ENCODE peak calls at places on chromosomes 13 and 19, in four cellular contexts. One of them, this sample, is unnamed.

GRCh38 chr19:35896643-35897040 is 3.7 kb downstream of the NFKBID start:
- DNase-seq in K562: no peak
- DNase-seq in HL-60: no peak
- DNase-seq in GM12878: no peak
- DNase-seq in this sample: no peak

GRCh38 chr19:977058-977464 is 7.1 kb upstream of the WDR18 start:
- DNase-seq in GM12878: no peak
- DNase-seq in HL-60: no peak
- DNase-seq in K562: no peak
- DNase-seq in this sample: no peak

GRCh38 chr19:4206818-4207484 is 22.4 kb upstream of the EBI3 start:
- DNase-seq in HL-60: no peak
- DNase-seq in K562: no peak
- DNase-seq in GM12878: no peak
- DNase-seq in this sample: no peak

GRCh38 chr19:15251010-15251748 is 18.9 kb upstream of the EPHX3 start:
- DNase-seq in HL-60: no peak
- DNase-seq in GM12878: no peak
- DNase-seq in K562: no peak
- DNase-seq in this sample: no peak

GRCh38 chr19:45972081-45972943 is 1.4 kb downstream of the NOVA2 start:
- DNase-seq in HL-60: peak
- DNase-seq in GM12878: no peak
- DNase-seq in K562: peak
- DNase-seq in this sample: no peak

GRCh38 chr13:110651271-110651670 is 35.9 kb downstream of the NAXD start:
- DNase-seq in GM12878: no peak
- DNase-seq in HL-60: no peak
- DNase-seq in K562: no peak
- DNase-seq in this sample: no peak

GRCh38 chr13:100140441-100140840 is 51.5 kb downstream of the PCCA start:
- DNase-seq in GM12878: no peak
- DNase-seq in HL-60: no peak
- DNase-seq in K562: no peak
- DNase-seq in this sample: no peak

GRCh38 chr19:51327066-51327985 is 14.6 kb downstream of the VSIG10L start:
- DNase-seq in K562: peak
- DNase-seq in GM12878: no peak
- DNase-seq in HL-60: peak
- DNase-seq in this sample: peak

GRCh38 chr13:50810998-50811397 is 32.5 kb downstream of the DLEU7 start:
- DNase-seq in K562: no peak
- DNase-seq in HL-60: peak
- DNase-seq in GM12878: peak
- DNase-seq in this sample: no peak

GRCh38 chr19:16141043-16141442 is 2.4 kb upstream of the HSH2D start:
- DNase-seq in HL-60: peak
- DNase-seq in K562: no peak
- DNase-seq in GM12878: peak
- DNase-seq in this sample: no peak

GRCh38 chr19:7987084-7987768 is 18.2 kb downstream of the ELAVL1 start:
- DNase-seq in HL-60: no peak
- DNase-seq in K562: no peak
- DNase-seq in GM12878: no peak
- DNase-seq in this sample: no peak

GRCh38 chr13:111115051-111115840 is at the start of gene ARHGEF7:
- DNase-seq in K562: peak
- DNase-seq in HL-60: no peak
- DNase-seq in GM12878: no peak
- DNase-seq in this sample: peak

GRCh38 chr13:31625115-31625514 is 114.2 kb upstream of the RXFP2 start:
- DNase-seq in GM12878: no peak
- DNase-seq in K562: no peak
- DNase-seq in HL-60: no peak
- DNase-seq in this sample: no peak

GRCh38 chr19:5022066-5022860 is 53.4 kb downstream of the KDM4B start:
- DNase-seq in GM12878: no peak
- DNase-seq in HL-60: no peak
- DNase-seq in K562: no peak
- DNase-seq in this sample: no peak

GRCh38 chr19:33413426-33413725 is 39.9 kb downstream of the CEBPG start:
- DNase-seq in GM12878: no peak
- DNase-seq in K562: no peak
- DNase-seq in HL-60: no peak
- DNase-seq in this sample: no peak

GRCh38 chr13:100389617-100390016 is 199.0 kb downstream of the GGACT start:
- DNase-seq in GM12878: no peak
- DNase-seq in HL-60: no peak
- DNase-seq in K562: no peak
- DNase-seq in this sample: no peak

GRCh38 chr19:5436101-5436947 is 18.9 kb upstream of the ZNRF4 start:
- DNase-seq in GM12878: no peak
- DNase-seq in K562: peak
- DNase-seq in HL-60: no peak
- DNase-seq in this sample: no peak

GRCh38 chr19:34317311-34317927 is 47.6 kb upstream of the GPI start:
- DNase-seq in K562: peak
- DNase-seq in GM12878: no peak
- DNase-seq in HL-60: no peak
- DNase-seq in this sample: no peak

GRCh38 chr19:52923782-52924593 is 760 bp upstream of the ZNF888 start:
- DNase-seq in K562: peak
- DNase-seq in GM12878: no peak
- DNase-seq in HL-60: peak
- DNase-seq in this sample: no peak

GRCh38 chr13:80100636-80101035 is 240.3 kb downstream of the SPRY2 start:
- DNase-seq in K562: no peak
- DNase-seq in HL-60: no peak
- DNase-seq in GM12878: no peak
- DNase-seq in this sample: no peak

GRCh38 chr13:93230466-93230865 is 3.9 kb downstream of the GPC6 start:
- DNase-seq in K562: no peak
- DNase-seq in HL-60: no peak
- DNase-seq in GM12878: no peak
- DNase-seq in this sample: no peak

GRCh38 chr13:109858319-109858718 is 71.9 kb upstream of the IRS2 start:
- DNase-seq in HL-60: no peak
- DNase-seq in GM12878: no peak
- DNase-seq in K562: no peak
- DNase-seq in this sample: no peak

GRCh38 chr13:44818428-44818827 is 170.8 kb downstream of the NUFIP1 start:
- DNase-seq in HL-60: no peak
- DNase-seq in K562: no peak
- DNase-seq in GM12878: no peak
- DNase-seq in this sample: no peak

GRCh38 chr19:1244693-1245451 is 3.3 kb downstream of the ATP5F1D start:
- DNase-seq in GM12878: no peak
- DNase-seq in K562: no peak
- DNase-seq in HL-60: no peak
- DNase-seq in this sample: no peak

GRCh38 chr19:8569066-8569761 is 8.0 kb downstream of the MYO1F start:
- DNase-seq in K562: peak
- DNase-seq in HL-60: peak
- DNase-seq in GM12878: peak
- DNase-seq in this sample: peak

GRCh38 chr19:47309038-47309437 is 623 bp upstream of the C5AR1 start:
- DNase-seq in K562: no peak
- DNase-seq in GM12878: no peak
- DNase-seq in HL-60: no peak
- DNase-seq in this sample: no peak

GRCh38 chr19:47309608-47310007 is at the start of gene C5AR1:
- DNase-seq in GM12878: no peak
- DNase-seq in HL-60: no peak
- DNase-seq in K562: no peak
- DNase-seq in this sample: no peak

GRCh38 chr19:47312366-47313006 is 2.8 kb downstream of the C5AR1 start:
- DNase-seq in GM12878: no peak
- DNase-seq in HL-60: no peak
- DNase-seq in K562: no peak
- DNase-seq in this sample: no peak

GRCh38 chr19:47310323-47310722 is 662 bp downstream of the C5AR1 start:
- DNase-seq in K562: no peak
- DNase-seq in HL-60: no peak
- DNase-seq in GM12878: no peak
- DNase-seq in this sample: no peak

DNA sequence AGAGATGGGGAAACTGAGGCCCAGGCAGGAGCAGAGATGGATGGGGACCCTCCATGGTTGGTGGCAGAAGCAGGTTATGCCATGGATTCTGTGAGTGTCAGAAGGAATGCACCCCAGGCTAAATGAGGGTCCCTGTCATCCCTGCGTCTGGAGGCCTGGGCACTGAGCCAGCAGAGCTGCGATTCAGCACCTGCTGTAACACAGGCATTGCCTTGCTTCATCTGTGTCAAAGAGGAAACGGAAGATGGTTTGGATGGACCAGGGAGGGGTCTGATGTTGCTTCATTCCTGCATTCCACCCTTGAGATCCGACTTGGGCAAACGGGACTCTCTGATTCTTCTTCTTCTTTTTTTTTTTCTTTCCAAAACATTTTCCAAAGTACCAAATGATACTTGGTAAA is 1.2 kb downstream of the C5AR1 start:
- DNase-seq in GM12878: no peak
- DNase-seq in K562: no peak
- DNase-seq in HL-60: peak
- DNase-seq in this sample: no peak
- TF ChIP-seq POLR2AphosphoS5 in GM12878: no peak
- TF ChIP-seq POLR2AphosphoS5 in K562: no peak
- TF ChIP-seq POLR2AphosphoS5 in HL-60: peak
- TF ChIP-seq POLR2AphosphoS5 in this sample: no peak

GRCh38 chr19:31727536-31727935 is 378.3 kb upstream of the TSHZ3 start:
- DNase-seq in K562: no peak
- DNase-seq in HL-60: no peak
- DNase-seq in GM12878: no peak
- DNase-seq in this sample: no peak

GRCh38 chr19:31730270-31730669 is 381.0 kb upstream of the TSHZ3 start:
- DNase-seq in HL-60: no peak
- DNase-seq in GM12878: no peak
- DNase-seq in K562: no peak
- DNase-seq in this sample: no peak

GRCh38 chr19:31725051-31725450 is 375.8 kb upstream of the TSHZ3 start:
- DNase-seq in K562: no peak
- DNase-seq in HL-60: no peak
- DNase-seq in GM12878: no peak
- DNase-seq in this sample: no peak
- TF ChIP-seq SPI1 in K562: no peak
- TF ChIP-seq SPI1 in HL-60: no peak
- TF ChIP-seq SPI1 in GM12878: no peak
- TF ChIP-seq SPI1 in this sample: no peak

GRCh38 chr19:38690146-38690545 is 42.7 kb downstream of the ACTN4 start:
- DNase-seq in GM12878: no peak
- DNase-seq in HL-60: no peak
- DNase-seq in K562: no peak
- DNase-seq in this sample: no peak

GRCh38 chr19:38692458-38693379 is 45.3 kb downstream of the ACTN4 start:
- DNase-seq in K562: no peak
- DNase-seq in GM12878: no peak
- DNase-seq in HL-60: no peak
- DNase-seq in this sample: no peak

GRCh38 chr19:38690832-38691231 is 43.4 kb downstream of the ACTN4 start:
- DNase-seq in K562: no peak
- DNase-seq in GM12878: no peak
- DNase-seq in HL-60: no peak
- DNase-seq in this sample: no peak

GRCh38 chr19:38693380-38694223 is 46.2 kb downstream of the ACTN4 start:
- DNase-seq in K562: no peak
- DNase-seq in GM12878: no peak
- DNase-seq in HL-60: peak
- DNase-seq in this sample: peak

DNA sequence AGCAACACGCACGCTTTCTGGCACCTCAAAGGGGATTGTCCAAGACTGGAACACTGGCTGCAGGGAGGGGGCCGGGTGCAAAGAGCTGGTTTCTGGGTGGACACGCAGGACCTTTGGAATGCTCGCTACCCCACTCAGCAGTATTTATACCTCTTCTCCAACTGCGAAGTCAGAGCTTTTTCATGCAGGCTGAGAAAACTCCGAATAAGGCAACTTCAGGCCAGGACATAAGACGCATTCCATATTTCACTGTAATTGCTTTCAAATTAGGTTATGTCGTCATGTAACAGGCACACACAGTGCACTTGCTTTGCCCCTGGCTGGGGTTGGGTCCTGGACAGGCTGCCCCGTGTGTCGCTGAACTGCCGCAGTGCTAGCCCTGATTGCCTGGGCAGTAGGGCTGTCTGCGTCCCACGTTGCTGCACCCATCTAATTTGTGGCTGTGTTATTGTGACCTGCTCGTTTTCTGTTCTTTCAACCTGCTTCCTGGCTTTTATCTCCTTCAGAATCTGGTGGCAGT is 44.5 kb downstream of the ACTN4 start:
- DNase-seq in GM12878: no peak
- DNase-seq in HL-60: no peak
- DNase-seq in K562: no peak
- DNase-seq in this sample: no peak
- TF ChIP-seq POLR2AphosphoS5 in GM12878: no peak
- TF ChIP-seq POLR2AphosphoS5 in HL-60: peak
- TF ChIP-seq POLR2AphosphoS5 in K562: no peak
- TF ChIP-seq POLR2AphosphoS5 in this sample: no peak

GRCh38 chr13:87859261-87859660 is 188.1 kb downstream of the SLITRK5 start:
- DNase-seq in GM12878: no peak
- DNase-seq in HL-60: no peak
- DNase-seq in K562: no peak
- DNase-seq in this sample: no peak
- TF ChIP-seq SPI1 in GM12878: no peak
- TF ChIP-seq SPI1 in HL-60: no peak
- TF ChIP-seq SPI1 in K562: no peak
- TF ChIP-seq SPI1 in this sample: no peak

DNA sequence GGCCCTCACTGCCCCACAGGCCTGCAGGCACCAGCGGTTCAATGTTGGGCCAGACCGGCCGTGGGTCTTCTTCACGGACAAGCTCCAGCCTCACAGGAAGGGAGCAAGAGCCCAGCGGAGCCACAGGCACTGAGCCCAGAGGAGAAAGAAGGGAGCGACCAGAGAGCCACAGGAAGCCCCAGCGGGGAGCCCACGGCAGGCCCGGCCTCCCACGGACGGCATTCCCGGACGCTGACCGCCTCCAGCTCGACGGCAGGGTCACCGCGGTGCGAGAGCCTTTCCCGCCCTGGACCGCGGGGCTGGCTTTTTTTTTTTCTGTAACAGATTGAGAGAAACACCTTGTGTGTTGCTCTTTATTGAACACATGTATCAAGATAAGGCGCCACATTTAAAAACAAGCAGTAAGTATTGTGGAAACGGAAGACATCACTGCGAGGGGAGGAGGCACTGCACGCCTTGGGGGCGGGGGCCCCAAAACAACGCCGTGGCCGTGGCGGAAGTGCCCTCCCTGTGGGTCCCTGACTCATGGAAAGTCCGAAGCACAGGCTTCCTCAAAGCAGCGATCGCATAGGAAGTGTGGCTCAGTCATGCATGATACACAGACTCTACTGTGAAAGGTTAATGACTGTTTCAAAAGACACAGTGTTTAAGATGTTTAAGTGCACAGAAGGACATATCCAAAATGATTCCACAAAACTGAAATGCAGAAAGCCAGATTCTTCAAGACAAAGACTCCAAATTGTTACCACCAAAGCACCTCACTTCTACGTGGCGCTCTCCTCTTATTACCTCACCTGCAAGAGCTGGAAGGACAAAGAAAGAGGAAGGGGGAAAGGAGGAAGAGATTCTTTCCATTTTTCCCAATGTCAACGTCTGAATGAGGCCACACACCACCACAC is 3.5 kb downstream of the RASA3 start:
- DNase-seq in HL-60: peak
- DNase-seq in GM12878: peak
- DNase-seq in K562: peak
- DNase-seq in this sample: peak
- TF ChIP-seq POLR2AphosphoS5 in HL-60: peak
- TF ChIP-seq POLR2AphosphoS5 in GM12878: peak
- TF ChIP-seq POLR2AphosphoS5 in K562: peak
- TF ChIP-seq POLR2AphosphoS5 in this sample: no peak

This sample was measured in GM12891.